ENCODE peak calls at places on chromosomes 7 and 10, in six cellular contexts. P, T, S, Z, R and F are unnamed samples.
A peak's percentile ranks its signal among the peaks of the same experiment; 100 is the strongest.

GRCh38 chr10:74445493-74445892 is 294.5 kb downstream of the ADK start:
- DNase-seq in P (no peak), T (no peak), S (no peak), Z (no peak), R (no peak), F (no peak)

GRCh38 chr10:6473901-6474370 is 106.1 kb downstream of the PRKCQ start:
- DNase-seq in P (no peak), T (no peak), S (no peak), Z (no peak), R (no peak), F (no peak)

GRCh38 chr10:119095648-119096047 is 8.3 kb upstream of the DENND10 start:
- DNase-seq in P (no peak), T (no peak), S (no peak), Z (no peak), R (no peak), F (no peak)

GRCh38 chr7:110373514-110374258 is 717.2 kb upstream of the LRRN3 start:
- DNase-seq in P (no peak), T (no peak), S (peak; percentile 72), Z (no peak), R (no peak), F (no peak)

GRCh38 chr7:139095194-139095659 is 14.3 kb downstream of the ZC3HAV1 start:
- DNase-seq in P (no peak), T (peak; percentile 55), S (no peak), Z (no peak), R (no peak), F (no peak)

GRCh38 chr7:32479574-32480200 is 10.5 kb downstream of the LSM5 start:
- DNase-seq in P (no peak), T (no peak), S (peak; percentile 52), Z (peak; percentile 66), R (no peak), F (no peak)

GRCh38 chr7:50310361-50310760 is 5.8 kb downstream of the IKZF1 start:
- DNase-seq in P (no peak), T (no peak), S (no peak), Z (no peak), R (no peak), F (no peak)

GRCh38 chr7:138945169-138945568 is 36.0 kb downstream of the KIAA1549 start:
- DNase-seq in P (no peak), T (no peak), S (no peak), Z (no peak), R (no peak), F (no peak)

GRCh38 chr10:11610151-11610854 is 1.1 kb downstream of the USP6NL start:
- DNase-seq in P (no peak), T (no peak), S (no peak), Z (no peak), R (no peak), F (no peak)

DNA sequence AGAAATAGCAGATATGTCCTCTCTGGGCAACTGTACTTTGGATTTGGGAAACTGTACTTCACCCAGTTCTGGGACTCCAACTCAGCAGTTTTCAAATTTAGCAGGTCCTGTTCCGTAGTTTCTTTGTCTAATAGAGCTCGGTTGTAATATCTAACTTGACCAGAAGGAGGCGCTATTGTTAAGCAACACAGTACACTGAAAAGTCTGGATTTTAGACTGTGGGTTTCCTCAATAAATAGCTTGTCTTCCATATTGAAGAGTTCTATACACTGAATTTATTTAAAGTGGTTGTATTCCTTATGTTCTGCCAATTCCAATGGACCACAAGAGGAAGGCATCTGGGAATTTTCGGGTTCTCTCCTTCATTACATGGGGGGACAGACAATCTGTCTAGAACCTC is 39.8 kb downstream of the ELFN1 start:
- DNase-seq in P (no peak), T (no peak), S (no peak), Z (peak; percentile 19), R (no peak), F (no peak)
- TF ChIP-seq CTCF in P (peak; percentile 26), T (peak; percentile 17), S (peak; percentile 26), Z (peak; percentile 40), R (no peak), F (peak; percentile 81)

DNA sequence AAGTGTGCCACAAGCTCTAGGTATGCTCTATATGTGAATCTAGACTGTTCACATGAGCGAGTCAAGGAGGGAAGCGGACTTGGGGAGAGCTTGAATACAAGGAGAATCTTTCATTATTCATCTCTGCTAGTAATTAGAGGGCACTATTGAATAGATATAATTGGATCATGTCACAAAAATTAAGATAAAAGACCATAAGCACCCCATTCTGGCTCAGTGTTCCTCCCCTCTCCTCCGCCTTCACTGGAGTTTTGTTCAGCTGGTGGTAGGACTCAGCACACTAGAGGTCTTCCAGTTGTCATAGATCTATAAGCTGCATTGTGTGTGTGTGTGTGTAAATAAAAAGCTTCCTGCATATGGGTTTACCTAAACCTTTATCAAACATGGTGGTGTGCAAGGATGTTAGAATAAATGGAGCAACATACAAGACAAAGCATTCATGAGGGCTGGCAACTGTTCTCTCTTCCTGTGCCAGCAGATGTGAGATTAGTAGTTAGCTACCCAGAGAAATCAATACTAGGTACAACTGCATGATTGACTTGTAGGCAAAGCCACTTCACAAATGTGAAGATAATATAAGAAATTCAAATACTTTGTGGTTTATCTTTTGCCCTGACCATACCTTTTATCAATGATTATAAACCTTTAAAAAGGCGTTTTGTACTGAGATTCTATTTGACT is 142.6 kb downstream of the CREB5 start:
- DNase-seq in P (no peak), T (no peak), S (no peak), Z (no peak), R (no peak), F (no peak)
- TF ChIP-seq CTCF in P (no peak), T (no peak), S (no peak), Z (no peak), R (no peak), F (no peak)

GRCh38 chr10:96043157-96043894 is at the start of gene CCNJ:
- DNase-seq in P (peak; percentile 87), T (peak; percentile 89), S (peak; percentile 87), Z (peak; percentile 81), R (peak; percentile 93), F (peak; percentile 64)
- TF ChIP-seq CTCF in P (no peak), T (peak; percentile 18), S (peak; percentile 11), Z (no peak), R (peak; percentile 20), F (no peak)

GRCh38 chr10:95474228-95475002 is 86.8 kb downstream of the SORBS1 start:
- DNase-seq in P (peak; percentile 32), T (no peak), S (no peak), Z (peak; percentile 72), R (no peak), F (no peak)
- TF ChIP-seq CTCF in P (no peak), T (no peak), S (no peak), Z (no peak), R (no peak), F (no peak)

GRCh38 chr10:131310054-131310903 is 1.2 kb downstream of the TCERG1L start:
- DNase-seq in P (no peak), T (no peak), S (no peak), Z (peak; percentile 1), R (no peak), F (no peak)
- TF ChIP-seq CTCF in P (no peak), T (no peak), S (peak; percentile 13), Z (peak; percentile 27), R (no peak), F (peak; percentile 53)

GRCh38 chr10:29241925-29242324 is 46.9 kb upstream of the LYZL1 start:
- DNase-seq in P (no peak), T (no peak), S (no peak), Z (no peak), R (no peak), F (no peak)

GRCh38 chr10:29243061-29243460 is 45.8 kb upstream of the LYZL1 start:
- DNase-seq in P (no peak), T (no peak), S (no peak), Z (no peak), R (no peak), F (no peak)

GRCh38 chr10:29245476-29245875 is 43.4 kb upstream of the LYZL1 start:
- DNase-seq in P (no peak), T (no peak), S (no peak), Z (no peak), R (no peak), F (no peak)

GRCh38 chr10:29244978-29245377 is 43.9 kb upstream of the LYZL1 start:
- DNase-seq in P (no peak), T (no peak), S (no peak), Z (no peak), R (no peak), F (no peak)

DNA sequence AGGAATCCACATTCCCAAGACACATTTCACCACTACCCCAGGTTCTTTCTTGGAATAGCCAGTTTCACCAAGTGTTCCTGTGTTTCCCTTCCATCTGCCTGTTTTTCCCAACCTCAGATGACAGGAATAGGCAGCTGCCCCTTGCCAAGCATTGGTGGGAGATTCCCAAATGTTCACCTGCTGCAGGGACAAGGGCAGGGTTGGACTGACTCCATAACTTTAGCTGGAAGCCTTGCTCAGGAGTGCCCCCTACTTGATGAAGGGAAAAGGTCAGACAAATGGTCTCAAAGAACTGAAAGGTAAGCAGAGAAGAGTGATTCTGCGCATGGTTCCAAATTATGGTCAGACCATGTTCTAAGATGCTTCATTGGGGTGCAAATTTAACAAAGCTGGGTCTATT is 45.1 kb upstream of the LYZL1 start:
- DNase-seq in P (no peak), T (no peak), S (no peak), Z (peak; percentile 19), R (no peak), F (no peak)
- TF ChIP-seq CTCF in P (peak; percentile 46), T (no peak), S (peak; percentile 32), Z (peak; percentile 52), R (no peak), F (no peak)

GRCh38 chr7:107194051-107194450 is 25.2 kb downstream of the HBP1 start:
- DNase-seq in P (no peak), T (no peak), S (peak; percentile 11), Z (no peak), R (no peak), F (no peak)
- TF ChIP-seq CTCF in P (no peak), T (no peak), S (peak; percentile 21), Z (peak; percentile 15), R (no peak), F (peak; percentile 15)

GRCh38 chr7:30894866-30895408 is 16.7 kb upstream of the AQP1 start:
- DNase-seq in P (no peak), T (no peak), S (no peak), Z (no peak), R (no peak), F (no peak)
- TF ChIP-seq CTCF in P (peak; percentile 14), T (no peak), S (no peak), Z (no peak), R (no peak), F (no peak)